ENCODE peak calls at places on chromosomes 3 and 15, in seven cellular contexts. T is colonic mucosa; W is neural crest cell; X is HepG2; Z is AG04450; U is HTR-8/SVneo; Q is activated T-helper 9 cell treated with anti-CD3 and anti-CD28 coated beads, Interleukin-2, amount 50 U/mL, for 16 hours. M is an unnamed sample.
A peak's percentile ranks its signal among the peaks of the same experiment; 100 is the strongest.

GRCh38 chr15:89017370-89018066 is 70.7 kb upstream of the ABHD2 start:
- DNase-seq in Z (peak; percentile 48), X (peak; percentile 54), T (peak; percentile 80), W (peak; percentile 95), Q (peak; percentile 72), U (peak; percentile 75), M (peak; percentile 85)

GRCh38 chr3:127000792-127001191 is 17.9 kb downstream of the PLXNA1 start:
- DNase-seq in T (no peak), X (no peak), Q (no peak), Z (no peak), U (no peak), W (no peak), M (no peak)

GRCh38 chr3:43006825-43007224 is 27.7 kb downstream of the GASK1A start:
- DNase-seq in Z (no peak), Q (no peak), U (no peak), T (no peak), W (no peak), X (no peak), M (no peak)

GRCh38 chr3:45972534-45973402 is 22.9 kb downstream of the FYCO1 start:
- DNase-seq in T (no peak), U (peak; percentile 29), Z (peak; percentile 85), X (no peak), Q (no peak), W (no peak), M (no peak)

GRCh38 chr3:136473716-136474326 is 223.7 kb downstream of the PCCB start:
- DNase-seq in W (no peak), Z (peak; percentile 76), U (no peak), T (no peak), Q (no peak), X (no peak), M (no peak)

GRCh38 chr3:123679712-123680386 is 95.0 kb upstream of the HACD2 start:
- DNase-seq in W (no peak), Q (no peak), X (no peak), U (no peak), Z (no peak), T (no peak), M (no peak)

GRCh38 chr3:186815490-186815889 is 9.2 kb upstream of the RFC4 start:
- DNase-seq in U (no peak), W (no peak), T (no peak), Z (no peak), Q (no peak), X (no peak), M (no peak)

GRCh38 chr3:194640829-194641228 is 7.6 kb upstream of the TMEM44 start:
- DNase-seq in Q (no peak), U (no peak), T (no peak), Z (no peak), W (peak; percentile 31), X (peak; percentile 46), M (peak; percentile 17)

GRCh38 chr3:55269096-55269495 is 218.0 kb downstream of the WNT5A start:
- DNase-seq in Q (no peak), W (no peak), Z (no peak), U (no peak), T (no peak), X (no peak), M (no peak)

M was measured in T-helper 17 cell.